ENCODE peak calls at places on chromosomes 13 and 19, in six cellular contexts. O, A, U, E, S and L are unnamed samples.

GRCh38 chr19:22523940-22524339 is 101.8 kb upstream of the ZNF98 start:
- DNase-seq in O (no peak), A (no peak), U (no peak), E (no peak), S (no peak), L (no peak)

GRCh38 chr19:2863818-2864217 is 3.3 kb upstream of the ZNF556 start:
- DNase-seq in O (no peak), A (no peak), U (no peak), E (no peak), S (no peak), L (no peak)

GRCh38 chr19:46081928-46082727 is 41.3 kb upstream of the IGFL4 start:
- DNase-seq in O (peak; percentile 8), A (peak; percentile 50), U (no peak), E (peak; percentile 63), S (peak; percentile 41), L (peak; percentile 33)

GRCh38 chr19:12527034-12527836 is 24.0 kb downstream of the ZNF564 start:
- DNase-seq in O (no peak), A (no peak), U (no peak), E (no peak), S (no peak), L (no peak)

GRCh38 chr19:36577271-36577996 is 4.3 kb upstream of the ZNF529 start:
- DNase-seq in O (no peak), A (no peak), U (no peak), E (no peak), S (no peak), L (no peak)

GRCh38 chr13:40120781-40121180 is 465.3 kb downstream of the COG6 start:
- DNase-seq in O (no peak), A (no peak), U (no peak), E (no peak), S (no peak), L (no peak)

GRCh38 chr19:19120308-19121156 is 17.7 kb downstream of the TMEM161A start:
- DNase-seq in O (no peak), A (peak; percentile 99), U (peak; percentile 100), E (peak; percentile 81), S (peak; percentile 35), L (peak; percentile 18)

GRCh38 chr19:15101479-15102082 is 5.6 kb upstream of the SYDE1 start:
- DNase-seq in O (no peak), A (peak; percentile 61), U (peak; percentile 87), E (peak; percentile 54), S (peak; percentile 52), L (peak; percentile 46)

GRCh38 chr19:38836438-38837303 is 5.1 kb upstream of the ECH1 start:
- DNase-seq in O (no peak), A (peak; percentile 52), U (no peak), E (no peak), S (no peak), L (no peak)

GRCh38 chr19:9674669-9675357 is at the start of gene ZNF562:
- DNase-seq in O (peak; percentile 45), A (peak; percentile 90), U (no peak), E (peak; percentile 93), S (peak; percentile 80), L (peak; percentile 71)

GRCh38 chr13:108924154-108924940 is 294.9 kb downstream of the MYO16 start:
- DNase-seq in O (no peak), A (no peak), U (no peak), E (no peak), S (no peak), L (peak; percentile 28)

GRCh38 chr19:42316223-42317211 is 3.4 kb downstream of the TMEM145 start:
- DNase-seq in O (peak; percentile 25), A (no peak), U (no peak), E (peak; percentile 36), S (peak; percentile 46), L (peak; percentile 68)

GRCh38 chr13:105655046-105655445 is 880.4 kb downstream of the EFNB2 start:
- DNase-seq in O (no peak), A (no peak), U (no peak), E (no peak), S (no peak), L (no peak)

GRCh38 chr13:36918246-36919060 is 1.6 kb downstream of the SMAD9 start:
- DNase-seq in O (no peak), A (no peak), U (no peak), E (peak; percentile 25), S (no peak), L (no peak)

GRCh38 chr19:40691421-40692211 is 1.2 kb upstream of the NUMBL start:
- DNase-seq in O (no peak), A (no peak), U (peak; percentile 59), E (peak; percentile 46), S (no peak), L (no peak)

GRCh38 chr13:93283255-93283654 is 56.6 kb downstream of the GPC6 start:
- DNase-seq in O (no peak), A (no peak), U (no peak), E (peak; percentile 28), S (no peak), L (no peak)

GRCh38 chr13:77022341-77022740 is 4.6 kb downstream of the FBXL3 start:
- DNase-seq in O (no peak), A (no peak), U (no peak), E (no peak), S (no peak), L (no peak)

GRCh38 chr19:15330801-15331418 is 1.4 kb downstream of the BRD4 start:
- DNase-seq in O (no peak), A (peak; percentile 20), U (no peak), E (peak; percentile 42), S (no peak), L (no peak)

GRCh38 chr19:2578391-2578826 is 102.5 kb downstream of the GADD45B start:
- DNase-seq in O (no peak), A (no peak), U (peak; percentile 66), E (no peak), S (no peak), L (no peak)

GRCh38 chr13:21074601-21075302 is 13.4 kb upstream of the LATS2 start:
- DNase-seq in O (no peak), A (no peak), U (peak; percentile 46), E (no peak), S (no peak), L (peak; percentile 47)

GRCh38 chr13:48853381-48854102 is 122.2 kb upstream of the FNDC3A start:
- DNase-seq in O (no peak), A (no peak), U (no peak), E (no peak), S (no peak), L (no peak)

GRCh38 chr13:31775686-31776085 is 36.4 kb downstream of the RXFP2 start:
- DNase-seq in O (no peak), A (no peak), U (no peak), E (no peak), S (no peak), L (no peak)

GRCh38 chr13:46675016-46675415 is 121.9 kb downstream of the ESD start:
- DNase-seq in O (no peak), A (no peak), U (no peak), E (no peak), S (no peak), L (no peak)

GRCh38 chr19:2198317-2198716 is 34.6 kb downstream of the DOT1L start:
- DNase-seq in O (no peak), A (peak; percentile 24), U (no peak), E (no peak), S (no peak), L (no peak)

GRCh38 chr13:51271528-51272070 is 49.4 kb downstream of the FAM124A start:
- DNase-seq in O (no peak), A (no peak), U (peak; percentile 33), E (no peak), S (no peak), L (no peak)

GRCh38 chr19:13089139-13089856 is 13.4 kb downstream of the LYL1 start:
- DNase-seq in O (no peak), A (peak; percentile 56), U (peak; percentile 62), E (peak; percentile 73), S (peak; percentile 30), L (peak; percentile 32)

GRCh38 chr13:48595330-48596127 is 58.2 kb upstream of the CYSLTR2 start:
- DNase-seq in O (no peak), A (peak; percentile 9), U (peak; percentile 50), E (peak; percentile 48), S (peak; percentile 79), L (peak; percentile 89)

GRCh38 chr19:57560049-57560491 is 407 bp upstream of the ZNF550 start:
- DNase-seq in O (no peak), A (no peak), U (no peak), E (peak; percentile 30), S (no peak), L (no peak)
- H3K4me3 ChIP-seq in O (peak overlapping the region; percentile 83), A (peak overlapping the region; percentile 88), U (peak overlapping the region; percentile 95), E (peak overlapping the region; percentile 97), S (peak overlapping the region; percentile 25), L (peak overlapping the region; percentile 99)

GRCh38 chr13:42377640-42378382 is 105.9 kb downstream of the AKAP11 start:
- DNase-seq in O (peak; percentile 100), A (no peak), U (no peak), E (no peak), S (no peak), L (peak; percentile 23)

GRCh38 chr13:42378383-42378780 is 106.4 kb downstream of the AKAP11 start:
- DNase-seq in O (peak; percentile 89), A (no peak), U (no peak), E (no peak), S (no peak), L (no peak)

GRCh38 chr13:42381165-42381425 is 109.1 kb downstream of the AKAP11 start:
- DNase-seq in O (no peak), A (no peak), U (no peak), E (no peak), S (no peak), L (no peak)

GRCh38 chr13:42379241-42379640 is 107.3 kb downstream of the AKAP11 start:
- DNase-seq in O (no peak), A (no peak), U (no peak), E (no peak), S (no peak), L (no peak)

GRCh38 chr13:42380420-42381164 is 108.6 kb downstream of the AKAP11 start:
- DNase-seq in O (peak; percentile 85), A (no peak), U (no peak), E (no peak), S (no peak), L (no peak)
- H3K27ac ChIP-seq in O (peak overlapping the region; percentile 99), A (no peak overlapping the region), U (no peak overlapping the region), E (no peak overlapping the region), S (no peak overlapping the region), L (no peak overlapping the region)

GRCh38 chr13:30401347-30401746 is 20.9 kb upstream of the UBE2L5 start:
- DNase-seq in O (no peak), A (no peak), U (no peak), E (no peak), S (no peak), L (no peak)

GRCh38 chr13:30396434-30397075 is 25.7 kb upstream of the UBE2L5 start:
- DNase-seq in O (no peak), A (no peak), U (no peak), E (no peak), S (no peak), L (no peak)

GRCh38 chr13:30395192-30396158 is 26.8 kb upstream of the UBE2L5 start:
- DNase-seq in O (peak; percentile 60), A (peak; percentile 24), U (peak; percentile 69), E (peak; percentile 67), S (peak; percentile 97), L (peak; percentile 96)

GRCh38 chr13:30400376-30400775 is 21.9 kb upstream of the UBE2L5 start:
- DNase-seq in O (no peak), A (no peak), U (no peak), E (no peak), S (no peak), L (no peak)

GRCh38 chr13:30398601-30399072 is 23.7 kb upstream of the UBE2L5 start:
- DNase-seq in O (no peak), A (no peak), U (no peak), E (no peak), S (peak; percentile 40), L (no peak)
- TF ChIP-seq GABPA in O (no peak), A (no peak), U (no peak), E (no peak), S (no peak), L (no peak)

GRCh38 chr19:10699650-10700335 is 1.4 kb upstream of the QTRT1 start:
- DNase-seq in O (peak; percentile 35), A (no peak), U (peak; percentile 77), E (peak; percentile 55), S (peak; percentile 35), L (peak; percentile 71)
- H3K4me3 ChIP-seq in O (no peak overlapping the region), A (no peak overlapping the region), U (no peak overlapping the region), E (no peak overlapping the region), S (no peak overlapping the region), L (no peak overlapping the region)